ENCODE peak calls at places on chromosomes 2 and 18, in seven cellular contexts. One of them, this sample, is unnamed.

GRCh38 chr2:221468288-221468687 is 103.8 kb downstream of the EPHA4 start:
- DNase-seq in neural progenitor cell: peak; percentile 79
- DNase-seq in hepatocyte: no peak
- DNase-seq in GM23248: no peak
- DNase-seq in SK-N-SH: no peak
- DNase-seq in PC-3: no peak
- DNase-seq in OCI-LY7: no peak
- DNase-seq in this sample: no peak

GRCh38 chr2:234981197-234982095 is 29.6 kb downstream of the SH3BP4 start:
- DNase-seq in PC-3: peak; percentile 94
- DNase-seq in hepatocyte: peak; percentile 87
- DNase-seq in neural progenitor cell: peak; percentile 77
- DNase-seq in SK-N-SH: peak; percentile 58
- DNase-seq in GM23248: peak; percentile 99
- DNase-seq in OCI-LY7: no peak
- DNase-seq in this sample: peak; percentile 73

GRCh38 chr2:101821059-101821805 is 123.7 kb downstream of the MAP4K4 start:
- DNase-seq in neural progenitor cell: no peak
- DNase-seq in OCI-LY7: no peak
- DNase-seq in PC-3: peak; percentile 27
- DNase-seq in SK-N-SH: no peak
- DNase-seq in hepatocyte: no peak
- DNase-seq in GM23248: peak; percentile 48
- DNase-seq in this sample: no peak

GRCh38 chr18:3055861-3056260 is 42.9 kb upstream of the LPIN2 start:
- DNase-seq in PC-3: no peak
- DNase-seq in hepatocyte: no peak
- DNase-seq in neural progenitor cell: no peak
- DNase-seq in GM23248: no peak
- DNase-seq in SK-N-SH: no peak
- DNase-seq in OCI-LY7: no peak
- DNase-seq in this sample: no peak

GRCh38 chr2:1869987-1870386 is 125.7 kb upstream of the PXDN start:
- DNase-seq in PC-3: peak; percentile 24
- DNase-seq in neural progenitor cell: no peak
- DNase-seq in GM23248: peak; percentile 6
- DNase-seq in hepatocyte: no peak
- DNase-seq in OCI-LY7: no peak
- DNase-seq in SK-N-SH: no peak
- DNase-seq in this sample: no peak

GRCh38 chr2:163610817-163611556 is 124.8 kb downstream of the FIGN start:
- DNase-seq in SK-N-SH: peak; percentile 9
- DNase-seq in neural progenitor cell: peak; percentile 16
- DNase-seq in hepatocyte: peak; percentile 26
- DNase-seq in PC-3: peak; percentile 32
- DNase-seq in OCI-LY7: peak; percentile 7
- DNase-seq in GM23248: no peak
- DNase-seq in this sample: peak; percentile 6

GRCh38 chr2:238900511-238900910 is 52.6 kb downstream of the TWIST2 start:
- DNase-seq in neural progenitor cell: peak; percentile 52
- DNase-seq in PC-3: no peak
- DNase-seq in GM23248: peak; percentile 72
- DNase-seq in SK-N-SH: no peak
- DNase-seq in hepatocyte: no peak
- DNase-seq in OCI-LY7: no peak
- DNase-seq in this sample: no peak

GRCh38 chr2:185456517-185456916 is 282.1 kb upstream of the FSIP2 start:
- DNase-seq in neural progenitor cell: no peak
- DNase-seq in GM23248: peak; percentile 28
- DNase-seq in OCI-LY7: no peak
- DNase-seq in PC-3: peak; percentile 81
- DNase-seq in SK-N-SH: no peak
- DNase-seq in hepatocyte: no peak
- DNase-seq in this sample: no peak

GRCh38 chr2:235827585-235827992 is 333.7 kb downstream of the AGAP1 start:
- DNase-seq in neural progenitor cell: no peak
- DNase-seq in hepatocyte: peak; percentile 31
- DNase-seq in OCI-LY7: no peak
- DNase-seq in SK-N-SH: no peak
- DNase-seq in PC-3: peak; percentile 85
- DNase-seq in GM23248: peak; percentile 54
- DNase-seq in this sample: peak; percentile 74

GRCh38 chr2:219300022-219300421 is 9.2 kb downstream of the PTPRN start:
- DNase-seq in PC-3: no peak
- DNase-seq in GM23248: no peak
- DNase-seq in hepatocyte: no peak
- DNase-seq in neural progenitor cell: peak; percentile 40
- DNase-seq in OCI-LY7: no peak
- DNase-seq in SK-N-SH: no peak
- DNase-seq in this sample: no peak

GRCh38 chr18:60691061-60691460 is 318.5 kb upstream of the MC4R start:
- DNase-seq in neural progenitor cell: no peak
- DNase-seq in OCI-LY7: no peak
- DNase-seq in PC-3: no peak
- DNase-seq in hepatocyte: no peak
- DNase-seq in GM23248: no peak
- DNase-seq in SK-N-SH: no peak
- DNase-seq in this sample: no peak

GRCh38 chr2:111617299-111617803 is 266.6 kb downstream of the ANAPC1 start:
- DNase-seq in GM23248: peak; percentile 25
- DNase-seq in SK-N-SH: no peak
- DNase-seq in hepatocyte: no peak
- DNase-seq in OCI-LY7: no peak
- DNase-seq in PC-3: peak; percentile 74
- DNase-seq in neural progenitor cell: no peak
- DNase-seq in this sample: peak; percentile 40

GRCh38 chr2:122034797-122035196 is 279.3 kb downstream of the TSN start:
- DNase-seq in hepatocyte: no peak
- DNase-seq in PC-3: no peak
- DNase-seq in OCI-LY7: no peak
- DNase-seq in neural progenitor cell: peak; percentile 71
- DNase-seq in GM23248: no peak
- DNase-seq in SK-N-SH: no peak
- DNase-seq in this sample: no peak

GRCh38 chr2:72913531-72914225 is 3.6 kb upstream of the EMX1 start:
- DNase-seq in hepatocyte: no peak
- DNase-seq in neural progenitor cell: peak; percentile 48
- DNase-seq in PC-3: no peak
- DNase-seq in GM23248: no peak
- DNase-seq in OCI-LY7: no peak
- DNase-seq in SK-N-SH: no peak
- DNase-seq in this sample: no peak

GRCh38 chr2:197914778-197915177 is 110.4 kb downstream of the PLCL1 start:
- DNase-seq in SK-N-SH: no peak
- DNase-seq in GM23248: no peak
- DNase-seq in OCI-LY7: no peak
- DNase-seq in neural progenitor cell: no peak
- DNase-seq in hepatocyte: no peak
- DNase-seq in PC-3: no peak
- DNase-seq in this sample: no peak

GRCh38 chr2:241417626-241418025 is 61.5 kb downstream of the FARP2 start:
- DNase-seq in SK-N-SH: no peak
- DNase-seq in neural progenitor cell: no peak
- DNase-seq in OCI-LY7: no peak
- DNase-seq in PC-3: no peak
- DNase-seq in GM23248: no peak
- DNase-seq in hepatocyte: no peak
- DNase-seq in this sample: no peak

GRCh38 chr2:184363213-184363612 is 235.1 kb upstream of the ZNF804A start:
- DNase-seq in GM23248: no peak
- DNase-seq in PC-3: peak; percentile 17
- DNase-seq in OCI-LY7: peak; percentile 68
- DNase-seq in neural progenitor cell: no peak
- DNase-seq in SK-N-SH: no peak
- DNase-seq in hepatocyte: no peak
- DNase-seq in this sample: peak; percentile 2

GRCh38 chr2:54999182-54999581 is 51.1 kb downstream of the RTN4 start:
- DNase-seq in OCI-LY7: peak; percentile 14
- DNase-seq in hepatocyte: no peak
- DNase-seq in neural progenitor cell: no peak
- DNase-seq in GM23248: peak; percentile 82
- DNase-seq in PC-3: peak; percentile 58
- DNase-seq in SK-N-SH: no peak
- DNase-seq in this sample: no peak
- TF ChIP-seq EZH2phosphoT487 in OCI-LY7: no peak
- TF ChIP-seq EZH2phosphoT487 in hepatocyte: no peak
- TF ChIP-seq EZH2phosphoT487 in neural progenitor cell: no peak
- TF ChIP-seq EZH2phosphoT487 in GM23248: no peak
- TF ChIP-seq EZH2phosphoT487 in PC-3: no peak
- TF ChIP-seq EZH2phosphoT487 in SK-N-SH: no peak
- TF ChIP-seq EZH2phosphoT487 in this sample: no peak

GRCh38 chr2:127671557-127672302 is 3.6 kb downstream of the LIMS2 start:
- DNase-seq in GM23248: no peak
- DNase-seq in neural progenitor cell: no peak
- DNase-seq in OCI-LY7: no peak
- DNase-seq in PC-3: no peak
- DNase-seq in hepatocyte: no peak
- DNase-seq in SK-N-SH: peak; percentile 8
- DNase-seq in this sample: no peak
- H3K79me2 ChIP-seq in GM23248: peaks cover 21% of the 10 kb centered on the region
- H3K79me2 ChIP-seq in neural progenitor cell: no peaks in the 10 kb centered on the region
- H3K79me2 ChIP-seq in OCI-LY7: no peaks in the 10 kb centered on the region
- H3K79me2 ChIP-seq in PC-3: no peaks in the 10 kb centered on the region
- H3K79me2 ChIP-seq in hepatocyte: no peaks in the 10 kb centered on the region
- H3K79me2 ChIP-seq in SK-N-SH: peaks cover 3% of the 10 kb centered on the region
- H3K79me2 ChIP-seq in this sample: no peaks in the 10 kb centered on the region

GRCh38 chr18:51731070-51731469 is 533.6 kb upstream of the MEX3C start:
- DNase-seq in hepatocyte: no peak
- DNase-seq in OCI-LY7: no peak
- DNase-seq in PC-3: no peak
- DNase-seq in SK-N-SH: no peak
- DNase-seq in GM23248: no peak
- DNase-seq in neural progenitor cell: no peak
- DNase-seq in this sample: no peak
- TF ChIP-seq EZH2phosphoT487 in hepatocyte: no peak
- TF ChIP-seq EZH2phosphoT487 in OCI-LY7: no peak
- TF ChIP-seq EZH2phosphoT487 in PC-3: no peak
- TF ChIP-seq EZH2phosphoT487 in SK-N-SH: no peak
- TF ChIP-seq EZH2phosphoT487 in GM23248: no peak
- TF ChIP-seq EZH2phosphoT487 in neural progenitor cell: no peak
- TF ChIP-seq EZH2phosphoT487 in this sample: no peak

DNA sequence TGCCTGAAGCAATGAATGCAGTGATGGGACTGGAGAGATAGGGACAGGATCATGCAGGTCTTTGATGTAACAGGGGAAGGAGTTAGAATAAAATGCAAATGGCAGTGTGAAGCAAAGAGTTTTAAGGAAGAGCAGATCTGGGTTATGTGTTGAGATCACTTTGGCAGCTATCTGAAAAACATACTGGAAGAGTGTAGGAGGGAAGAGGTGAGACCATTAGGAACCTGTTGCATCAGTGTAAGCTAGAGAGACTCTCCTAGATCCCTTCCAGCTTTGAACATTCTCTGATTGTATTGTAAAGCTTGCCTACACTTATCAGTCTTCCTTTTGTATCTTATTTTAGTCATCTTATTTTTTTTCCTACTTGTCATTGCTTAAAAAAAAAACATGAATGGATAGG is 10.5 kb downstream of the ACVR2A start:
- DNase-seq in OCI-LY7: no peak
- DNase-seq in GM23248: no peak
- DNase-seq in hepatocyte: no peak
- DNase-seq in SK-N-SH: no peak
- DNase-seq in PC-3: no peak
- DNase-seq in neural progenitor cell: no peak
- DNase-seq in this sample: no peak
- H3K79me2 ChIP-seq in OCI-LY7: no peaks in the 10 kb centered on the region
- H3K79me2 ChIP-seq in GM23248: peaks cover 100% of the 10 kb centered on the region
- H3K79me2 ChIP-seq in hepatocyte: peaks cover 100% of the 10 kb centered on the region
- H3K79me2 ChIP-seq in SK-N-SH: peaks cover 66% of the 10 kb centered on the region
- H3K79me2 ChIP-seq in PC-3: peaks cover 99% of the 10 kb centered on the region
- H3K79me2 ChIP-seq in neural progenitor cell: peaks cover 100% of the 10 kb centered on the region
- H3K79me2 ChIP-seq in this sample: peaks cover 60% of the 10 kb centered on the region

DNA sequence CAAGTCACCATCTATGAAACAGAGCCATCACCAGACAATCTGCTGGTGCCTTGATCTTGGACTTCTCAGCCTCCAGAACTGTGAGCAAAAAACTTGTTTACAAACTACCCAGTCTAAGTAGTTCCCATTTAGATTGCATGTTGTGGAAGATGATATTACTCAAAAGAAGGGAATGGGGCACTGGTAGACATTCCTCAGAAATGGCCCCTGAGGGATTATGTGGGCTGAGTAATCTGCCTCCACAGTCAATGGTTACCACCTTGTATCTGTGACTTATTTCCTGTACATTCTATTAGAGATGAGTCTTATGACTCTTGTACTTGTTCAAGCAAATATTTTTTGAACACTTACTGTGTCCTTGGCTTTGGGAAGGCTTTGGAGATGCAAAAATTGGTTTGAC is 160.4 kb downstream of the NUP35 start:
- DNase-seq in hepatocyte: no peak
- DNase-seq in OCI-LY7: no peak
- DNase-seq in neural progenitor cell: no peak
- DNase-seq in PC-3: peak; percentile 88
- DNase-seq in GM23248: peak; percentile 92
- DNase-seq in SK-N-SH: no peak
- DNase-seq in this sample: no peak
- TF ChIP-seq EZH2phosphoT487 in hepatocyte: no peak
- TF ChIP-seq EZH2phosphoT487 in OCI-LY7: no peak
- TF ChIP-seq EZH2phosphoT487 in neural progenitor cell: no peak
- TF ChIP-seq EZH2phosphoT487 in PC-3: no peak
- TF ChIP-seq EZH2phosphoT487 in GM23248: peak; percentile 58
- TF ChIP-seq EZH2phosphoT487 in SK-N-SH: no peak
- TF ChIP-seq EZH2phosphoT487 in this sample: no peak

GRCh38 chr18:8747440-8747937 is 42.1 kb downstream of the MTCL1 start:
- DNase-seq in PC-3: peak; percentile 7
- DNase-seq in neural progenitor cell: no peak
- DNase-seq in SK-N-SH: no peak
- DNase-seq in OCI-LY7: no peak
- DNase-seq in hepatocyte: no peak
- DNase-seq in GM23248: peak; percentile 92
- DNase-seq in this sample: no peak
- H3K79me2 ChIP-seq in PC-3: peaks cover 35% of the 10 kb centered on the region
- H3K79me2 ChIP-seq in neural progenitor cell: peaks cover 71% of the 10 kb centered on the region
- H3K79me2 ChIP-seq in SK-N-SH: peaks cover 73% of the 10 kb centered on the region
- H3K79me2 ChIP-seq in OCI-LY7: peaks cover 59% of the 10 kb centered on the region
- H3K79me2 ChIP-seq in hepatocyte: peaks cover 4% of the 10 kb centered on the region
- H3K79me2 ChIP-seq in GM23248: peaks cover 76% of the 10 kb centered on the region
- H3K79me2 ChIP-seq in this sample: peaks cover 11% of the 10 kb centered on the region

GRCh38 chr2:45484965-45485364 is 126.1 kb downstream of the SRBD1 start:
- DNase-seq in neural progenitor cell: no peak
- DNase-seq in SK-N-SH: no peak
- DNase-seq in hepatocyte: no peak
- DNase-seq in OCI-LY7: no peak
- DNase-seq in PC-3: no peak
- DNase-seq in GM23248: no peak
- DNase-seq in this sample: no peak

GRCh38 chr2:45483997-45484396 is 127.1 kb downstream of the SRBD1 start:
- DNase-seq in SK-N-SH: peak; percentile 30
- DNase-seq in OCI-LY7: peak; percentile 25
- DNase-seq in GM23248: peak; percentile 53
- DNase-seq in neural progenitor cell: no peak
- DNase-seq in PC-3: peak; percentile 29
- DNase-seq in hepatocyte: no peak
- DNase-seq in this sample: peak; percentile 4
- TF ChIP-seq EZH2phosphoT487 in SK-N-SH: no peak
- TF ChIP-seq EZH2phosphoT487 in OCI-LY7: no peak
- TF ChIP-seq EZH2phosphoT487 in GM23248: no peak
- TF ChIP-seq EZH2phosphoT487 in neural progenitor cell: no peak
- TF ChIP-seq EZH2phosphoT487 in PC-3: no peak
- TF ChIP-seq EZH2phosphoT487 in hepatocyte: no peak
- TF ChIP-seq EZH2phosphoT487 in this sample: no peak